ENCODE peak calls at places on chromosomes 3 and 15, in six cellular contexts. Y, H, K, M, J and I are unnamed samples.

GRCh38 chr3:139745831-139746230 is 68.1 kb upstream of the NMNAT3 start:
- DNase-seq in Y (no peak), H (no peak), K (no peak), M (no peak), J (peak; percentile 23), I (no peak)

GRCh38 chr3:39804951-39805350 is 4.5 kb upstream of the MYRIP start:
- DNase-seq in Y (no peak), H (no peak), K (no peak), M (no peak), J (peak; percentile 47), I (no peak)

GRCh38 chr3:139225551-139225950 is 118.3 kb upstream of the MRPS22 start:
- DNase-seq in Y (no peak), H (no peak), K (no peak), M (no peak), J (no peak), I (no peak)

GRCh38 chr3:66115858-66116654 is 77.3 kb upstream of the MAGI1 start:
- DNase-seq in Y (no peak), H (no peak), K (no peak), M (peak; percentile 21), J (peak; percentile 96), I (peak; percentile 75)

GRCh38 chr3:190883973-190884832 is 21.7 kb upstream of the GMNC start:
- DNase-seq in Y (peak; percentile 34), H (no peak), K (no peak), M (no peak), J (peak; percentile 72), I (peak; percentile 51)

GRCh38 chr3:125958511-125959316 is 10.3 kb upstream of the ROPN1B start:
- DNase-seq in Y (no peak), H (no peak), K (no peak), M (no peak), J (no peak), I (no peak)

GRCh38 chr3:100609305-100609704 is at the start of gene ADGRG7:
- DNase-seq in Y (no peak), H (no peak), K (no peak), M (no peak), J (no peak), I (no peak)

GRCh38 chr15:25742008-25742407 is 121.1 kb downstream of the ATP10A start:
- DNase-seq in Y (no peak), H (no peak), K (no peak), M (no peak), J (no peak), I (no peak)

GRCh38 chr3:20080956-20081554 is 40.8 kb downstream of the KAT2B start:
- DNase-seq in Y (peak; percentile 82), H (peak; percentile 26), K (no peak), M (peak; percentile 27), J (no peak), I (no peak)

GRCh38 chr3:52886049-52886730 is 11.2 kb downstream of the STIMATE start:
- DNase-seq in Y (no peak), H (no peak), K (no peak), M (no peak), J (no peak), I (no peak)

GRCh38 chr15:69032006-69032405 is 17.5 kb downstream of the NOX5 start:
- DNase-seq in Y (no peak), H (no peak), K (no peak), M (no peak), J (no peak), I (no peak)

GRCh38 chr3:197327701-197328100 is 29.3 kb upstream of the DLG1 start:
- DNase-seq in Y (no peak), H (no peak), K (no peak), M (no peak), J (peak; percentile 16), I (no peak)

GRCh38 chr3:129602730-129603560 is 3.5 kb downstream of the PLXND1 start:
- DNase-seq in Y (no peak), H (no peak), K (no peak), M (peak; percentile 53), J (peak; percentile 94), I (peak; percentile 51)